ENCODE peak calls at places on chromosomes 12 and 14, in five cellular contexts. P is GM13976, K is lower leg skin, Y is GM06990, G is glutamatergic neuron. F is an unnamed sample.

GRCh38 chr12:62767506-62767905 is 167.4 kb downstream of the PPM1H start:
- DNase-seq in Y (no peak), P (no peak), K (no peak), G (no peak), F (no peak)

GRCh38 chr12:98211914-98212695 is 303.3 kb upstream of the TMPO start:
- DNase-seq in G (no peak), Y (no peak), P (no peak), K (no peak), F (no peak)

GRCh38 chr12:124660846-124661245 is 93.4 kb upstream of the NCOR2 start:
- DNase-seq in Y (no peak), P (no peak), K (no peak), G (peak; percentile 59), F (no peak)

GRCh38 chr12:108599541-108599940 is 1.7 kb upstream of the TMEM119 start:
- DNase-seq in P (no peak), G (no peak), Y (no peak), K (no peak), F (no peak)

GRCh38 chr12:6699259-6699988 is 1.2 kb downstream of the PIANP start:
- DNase-seq in Y (no peak), K (no peak), P (no peak), G (no peak), F (no peak)

GRCh38 chr12:10305411-10305810 is 2.3 kb upstream of the KLRD1 start:
- DNase-seq in G (no peak), P (no peak), Y (no peak), K (no peak), F (no peak)

GRCh38 chr12:114011711-114012110 is 45.6 kb upstream of the RBM19 start:
- DNase-seq in Y (no peak), P (no peak), K (no peak), G (no peak), F (no peak)

GRCh38 chr12:79127268-79127895 is 262.8 kb downstream of the SYT1 start:
- DNase-seq in Y (peak; percentile 15), K (no peak), G (no peak), P (no peak), F (no peak)

GRCh38 chr14:93999573-93999972 is 2.5 kb downstream of the CCDC197 start:
- DNase-seq in P (no peak), Y (no peak), K (no peak), G (no peak), F (no peak)
- TF ChIP-seq CTCF in P (no peak), Y (peak; percentile 36), K (no peak), G (no peak), F (no peak)

DNA sequence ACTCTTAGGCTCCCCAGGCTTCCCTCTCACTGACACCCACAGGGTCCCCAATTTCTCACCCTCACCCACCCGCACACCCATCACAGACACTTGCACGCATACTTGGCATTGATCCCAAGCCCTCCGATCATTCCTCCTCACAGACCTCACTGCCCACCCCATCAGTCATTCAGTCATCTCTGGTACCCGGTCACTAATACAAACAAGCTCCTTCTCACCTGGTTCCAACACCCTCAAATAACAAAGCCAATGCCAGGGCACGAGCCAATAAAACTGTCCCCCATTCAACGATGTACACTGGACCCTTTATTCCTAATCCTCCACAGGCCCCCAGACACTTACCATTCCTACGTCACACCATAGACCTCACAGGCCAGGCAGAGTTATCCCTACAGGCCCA is 2.3 kb downstream of the ZNF605 start:
- DNase-seq in Y (no peak), K (no peak), G (no peak), P (no peak), F (no peak)
- TF ChIP-seq CTCF in Y (no peak), K (no peak), G (no peak), P (no peak), F (no peak)

DNA sequence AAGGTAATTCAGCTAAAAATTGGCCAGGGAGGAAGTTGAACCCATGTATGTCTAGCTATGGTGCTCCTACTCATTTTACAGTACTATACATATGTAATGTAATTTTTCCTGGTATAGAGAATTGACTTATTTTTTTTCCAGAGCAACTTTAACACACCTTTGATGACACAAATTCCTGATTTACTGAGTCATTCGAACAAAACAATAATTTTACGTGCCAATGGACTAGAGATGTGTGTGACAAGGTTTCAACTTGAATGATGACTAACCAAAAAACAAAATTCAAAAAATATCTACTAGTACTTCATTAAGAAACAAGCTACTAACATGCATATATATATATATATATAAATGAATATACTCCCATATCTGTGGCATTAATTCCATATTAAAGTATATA is 180.5 kb downstream of the KITLG start:
- DNase-seq in K (no peak), G (no peak), P (no peak), Y (no peak), F (no peak)
- TF ChIP-seq CTCF in K (no peak), G (no peak), P (no peak), Y (no peak), F (no peak)

GRCh38 chr12:95538002-95538401 is 13.3 kb downstream of the USP44 start:
- DNase-seq in K (no peak), G (no peak), Y (no peak), P (no peak), F (no peak)
- TF ChIP-seq CTCF in K (no peak), G (no peak), Y (no peak), P (no peak), F (no peak)

DNA sequence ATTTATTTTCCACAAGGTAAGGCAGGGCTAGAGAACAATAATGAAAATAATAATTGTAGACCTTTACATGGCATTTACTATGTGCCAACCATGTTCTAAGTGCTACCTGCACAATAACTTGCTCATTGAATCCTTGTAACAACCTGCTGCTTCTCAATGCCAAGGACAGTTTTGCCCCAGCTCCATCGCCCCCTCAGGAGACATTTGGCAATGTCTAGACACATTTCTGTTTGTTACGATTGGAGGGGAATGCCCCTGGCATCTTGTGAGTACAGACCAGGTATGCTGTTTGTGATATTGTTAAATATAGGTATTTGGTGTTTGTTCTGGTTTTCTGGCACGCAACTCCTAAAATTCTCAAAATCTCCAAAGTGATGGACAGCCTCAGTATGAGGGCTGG is 8.1 kb upstream of the ATXN2 start:
- DNase-seq in K (no peak), P (no peak), G (no peak), Y (no peak), F (peak; percentile 14)
- TF ChIP-seq CTCF in K (no peak), P (no peak), G (no peak), Y (no peak), F (no peak)

GRCh38 chr12:89874146-89874545 is 165.5 kb upstream of the ATP2B1 start:
- DNase-seq in K (no peak), P (no peak), Y (no peak), G (no peak), F (no peak)

GRCh38 chr12:89875225-89875624 is 166.6 kb upstream of the ATP2B1 start:
- DNase-seq in G (no peak), Y (no peak), P (no peak), K (no peak), F (no peak)

GRCh38 chr12:89875809-89876208 is 167.2 kb upstream of the ATP2B1 start:
- DNase-seq in K (no peak), Y (no peak), G (no peak), P (no peak), F (no peak)

GRCh38 chr12:89872922-89873630 is 164.4 kb upstream of the ATP2B1 start:
- DNase-seq in Y (no peak), G (no peak), K (no peak), P (no peak), F (no peak)

GRCh38 chr12:89873745-89874144 is 165.1 kb upstream of the ATP2B1 start:
- DNase-seq in K (no peak), P (no peak), G (no peak), Y (no peak), F (no peak)
- TF ChIP-seq CTCF in K (no peak), P (no peak), G (no peak), Y (peak; percentile 28), F (no peak)

GRCh38 chr12:100733817-100734593 is 60.6 kb upstream of the ANO4 start:
- DNase-seq in P (no peak), Y (no peak), G (no peak), K (no peak), F (no peak)
- TF ChIP-seq CTCF in P (peak; percentile 26), Y (no peak), G (peak; percentile 76), K (no peak), F (no peak)

DNA sequence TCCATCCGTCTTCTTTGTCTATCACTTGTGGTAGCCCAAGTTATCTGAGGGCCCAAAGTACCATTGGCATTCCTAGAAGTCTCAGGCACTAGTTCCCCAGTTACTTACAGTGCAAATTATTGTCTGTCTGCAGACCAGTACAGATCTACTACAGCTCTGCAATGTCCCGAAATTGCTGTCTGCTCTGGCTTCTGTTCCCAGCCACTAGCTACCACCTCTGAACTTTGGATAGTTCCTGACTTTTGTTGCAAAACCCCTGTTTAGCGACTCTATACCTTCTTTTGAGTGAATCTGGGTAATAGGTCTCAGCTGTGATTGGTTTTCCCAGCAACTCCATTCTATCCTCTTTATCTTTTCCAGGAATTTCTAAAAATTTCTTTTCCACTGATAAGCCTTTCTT is 16.8 kb downstream of the KCNJ8 start:
- DNase-seq in P (no peak), G (no peak), K (no peak), Y (no peak), F (no peak)
- TF ChIP-seq CTCF in P (no peak), G (no peak), K (no peak), Y (no peak), F (no peak)

GRCh38 chr12:93570552-93571359 is 1.7 kb upstream of the SOCS2 start:
- DNase-seq in K (peak; percentile 94), P (peak; percentile 90), Y (peak; percentile 78), G (peak; percentile 91), F (peak; percentile 96)

GRCh38 chr12:93572712-93573551 is 457 bp downstream of the SOCS2 start:
- DNase-seq in P (peak; percentile 43), Y (peak; percentile 33), K (no peak), G (peak; percentile 70), F (peak; percentile 7)

GRCh38 chr12:93571854-93572711 is at the start of gene SOCS2:
- DNase-seq in Y (peak; percentile 42), P (peak; percentile 61), K (peak; percentile 19), G (peak; percentile 72), F (peak; percentile 33)

GRCh38 chr12:93569656-93570551 is 2.6 kb upstream of the SOCS2 start:
- DNase-seq in K (peak; percentile 82), P (peak; percentile 87), G (peak; percentile 94), Y (peak; percentile 63), F (peak; percentile 86)

GRCh38 chr12:93571360-93571853 is 1.1 kb upstream of the SOCS2 start:
- DNase-seq in Y (peak; percentile 62), K (peak; percentile 33), G (peak; percentile 97), P (peak; percentile 73), F (peak; percentile 84)
- TF ChIP-seq CTCF in Y (peak; percentile 46), K (no peak), G (peak; percentile 46), P (peak; percentile 38), F (peak; percentile 19)

F was measured in activated CD8-positive, alpha-beta T cell treated with anti-CD3 and anti-CD28 coated beads for 36 hours.